ENCODE peak calls at places on chromosomes 16 and 17, in nine cellular contexts. G is body of pancreas, W is adrenal gland, T is A549, E is right lobe of liver, J is lower leg skin, N is heart left ventricle, P is testis, S is stomach. B is an unnamed sample.
A peak's percentile ranks its signal among the peaks of the same experiment; 100 is the strongest.

GRCh38 chr17:45743626-45744326 is 40.3 kb upstream of the CRHR1 start:
- DNase-seq in P (no peak), G (no peak), W (no peak), E (no peak), T (no peak), N (no peak), S (no peak), J (no peak), B (peak; percentile 18)

GRCh38 chr17:40555296-40556190 is 9.7 kb downstream of the CCR7 start:
- DNase-seq in N (no peak), G (no peak), J (peak; percentile 13), S (peak; percentile 17), P (no peak), W (peak; percentile 16), E (no peak), T (no peak), B (no peak)

GRCh38 chr17:6187836-6188235 is 117.7 kb downstream of the WSCD1 start:
- DNase-seq in W (peak; percentile 18), S (no peak), T (no peak), J (no peak), P (no peak), N (no peak), G (no peak), E (no peak), B (no peak)

GRCh38 chr16:56970934-56971767 is 9.4 kb downstream of the CETP start:
- DNase-seq in J (no peak), G (no peak), E (no peak), S (no peak), W (no peak), N (no peak), P (no peak), T (no peak), B (no peak)

GRCh38 chr16:54284319-54284930 is 2.2 kb downstream of the IRX3 start:
- DNase-seq in N (peak; percentile 25), J (no peak), P (no peak), E (peak; percentile 44), W (peak; percentile 15), S (peak; percentile 58), T (no peak), G (no peak), B (peak; percentile 59)

GRCh38 chr16:30063893-30064745 is 1.4 kb upstream of the ALDOA start:
- DNase-seq in E (peak; percentile 84), W (peak; percentile 75), J (peak; percentile 73), S (peak; percentile 79), N (peak; percentile 85), G (peak; percentile 85), P (peak; percentile 81), T (peak; percentile 73), B (peak; percentile 94)

GRCh38 chr17:45792437-45792836 is 8.3 kb downstream of the CRHR1 start:
- DNase-seq in G (no peak), J (no peak), T (no peak), N (no peak), W (no peak), E (no peak), P (no peak), S (no peak), B (no peak)

GRCh38 chr17:51251010-51251409 is 8.8 kb downstream of the MBTD1 start:
- DNase-seq in W (no peak), T (no peak), N (no peak), P (no peak), J (no peak), G (no peak), E (no peak), S (no peak), B (no peak)

GRCh38 chr17:68290268-68290954 is 516 bp downstream of the SLC16A6 start:
- DNase-seq in G (peak; percentile 16), S (peak; percentile 31), E (peak; percentile 51), W (peak; percentile 27), J (no peak), T (no peak), P (peak; percentile 35), N (peak; percentile 41), B (peak; percentile 35)

GRCh38 chr17:37276475-37276874 is 99.3 kb upstream of the C17orf78 start:
- DNase-seq in E (no peak), S (no peak), N (no peak), W (no peak), G (no peak), T (no peak), P (no peak), J (no peak), B (no peak)

GRCh38 chr16:1973461-1974156 is 1.8 kb downstream of the TBL3 start:
- DNase-seq in E (peak; percentile 20), S (no peak), G (no peak), J (no peak), N (no peak), W (no peak), P (no peak), T (no peak), B (no peak)
- H3K4me3 ChIP-seq in E (no peak overlapping the region), S (no peak overlapping the region), G (no peak overlapping the region), J (no peak overlapping the region), N (no peak overlapping the region), W (no peak overlapping the region), P (no peak overlapping the region), T (no peak overlapping the region), B (no peak overlapping the region)

DNA sequence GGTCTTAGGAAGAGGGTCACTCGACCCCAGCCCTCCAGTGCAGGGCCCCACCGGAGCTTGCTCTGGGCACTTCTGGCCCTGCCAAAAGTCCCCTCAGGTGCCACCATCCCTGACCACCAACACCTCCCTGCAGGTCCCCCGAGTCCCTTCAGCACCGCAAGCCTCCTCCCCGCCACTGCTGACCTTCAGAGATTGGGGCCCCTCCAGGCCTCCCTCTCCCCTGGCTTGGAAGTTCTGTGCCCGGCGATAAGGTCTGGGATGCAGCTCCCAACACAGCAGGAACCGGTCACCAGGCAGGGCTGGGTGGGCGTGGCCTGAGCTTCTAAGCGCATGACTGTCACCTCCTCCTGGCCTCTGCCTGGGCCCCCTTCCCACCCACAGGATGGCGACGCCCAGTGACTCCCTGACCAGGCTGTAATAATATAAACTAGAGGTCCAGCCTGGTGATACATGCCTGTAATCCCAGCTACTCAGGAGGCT is 11.2 kb downstream of the PIEZO1 start:
- DNase-seq in N (peak; percentile 75), T (no peak), E (peak; percentile 61), W (no peak), P (no peak), J (no peak), S (peak; percentile 46), G (peak; percentile 36), B (no peak)
- TF ChIP-seq POLR2A in N (no peak), T (no peak), E (no peak), W (no peak), P (no peak), J (no peak), S (no peak), G (no peak), B (no peak)

GRCh38 chr17:5115673-5116651 is at the start of gene USP6:
- DNase-seq in N (no peak), G (no peak), P (peak; percentile 77), J (no peak), T (no peak), W (no peak), S (no peak), E (no peak), B (peak; percentile 69)
- H3K4me3 ChIP-seq in N (no peak within 1 kb of the TSS), G (no peak within 1 kb of the TSS), P (peak within 1 kb of the TSS; percentile 69), J (no peak within 1 kb of the TSS), T (no peak within 1 kb of the TSS), W (no peak within 1 kb of the TSS), S (no peak within 1 kb of the TSS), E (no peak within 1 kb of the TSS), B (no peak within 1 kb of the TSS)

GRCh38 chr17:8818047-8818446 is 18.9 kb upstream of the MFSD6L start:
- DNase-seq in J (no peak), P (no peak), G (no peak), W (no peak), T (no peak), N (no peak), E (no peak), S (no peak), B (no peak)
- TF ChIP-seq POLR2A in J (no peak), P (no peak), G (no peak), W (no peak), T (no peak), N (no peak), E (no peak), S (no peak), B (no peak)

DNA sequence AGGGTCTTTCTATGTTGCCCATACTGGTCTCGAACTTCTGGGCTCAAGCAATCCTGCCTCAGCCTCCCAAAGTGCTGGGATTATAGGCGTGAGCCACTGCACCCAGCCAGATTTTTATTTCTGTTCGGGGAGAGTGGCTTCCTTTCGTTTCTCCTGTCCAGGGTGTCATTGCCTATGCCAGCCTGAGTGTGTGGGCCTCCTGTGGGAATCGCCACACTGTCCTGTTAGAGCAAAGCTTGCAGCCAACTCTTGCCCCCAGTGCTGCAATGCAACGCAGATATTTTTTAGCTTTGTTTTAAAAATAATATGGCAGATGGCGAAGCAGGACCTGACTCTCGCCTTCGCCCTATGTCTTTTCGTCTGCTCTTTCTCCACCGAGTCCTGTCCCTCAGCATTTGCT is 395.0 kb downstream of the SNX29 start:
- DNase-seq in T (no peak), G (no peak), J (no peak), P (no peak), E (no peak), S (no peak), W (no peak), N (no peak), B (no peak)
- H3K4me3 ChIP-seq in T (no peak overlapping the region), G (no peak overlapping the region), J (no peak overlapping the region), P (no peak overlapping the region), E (no peak overlapping the region), S (no peak overlapping the region), W (no peak overlapping the region), N (no peak overlapping the region), B (no peak overlapping the region)

DNA sequence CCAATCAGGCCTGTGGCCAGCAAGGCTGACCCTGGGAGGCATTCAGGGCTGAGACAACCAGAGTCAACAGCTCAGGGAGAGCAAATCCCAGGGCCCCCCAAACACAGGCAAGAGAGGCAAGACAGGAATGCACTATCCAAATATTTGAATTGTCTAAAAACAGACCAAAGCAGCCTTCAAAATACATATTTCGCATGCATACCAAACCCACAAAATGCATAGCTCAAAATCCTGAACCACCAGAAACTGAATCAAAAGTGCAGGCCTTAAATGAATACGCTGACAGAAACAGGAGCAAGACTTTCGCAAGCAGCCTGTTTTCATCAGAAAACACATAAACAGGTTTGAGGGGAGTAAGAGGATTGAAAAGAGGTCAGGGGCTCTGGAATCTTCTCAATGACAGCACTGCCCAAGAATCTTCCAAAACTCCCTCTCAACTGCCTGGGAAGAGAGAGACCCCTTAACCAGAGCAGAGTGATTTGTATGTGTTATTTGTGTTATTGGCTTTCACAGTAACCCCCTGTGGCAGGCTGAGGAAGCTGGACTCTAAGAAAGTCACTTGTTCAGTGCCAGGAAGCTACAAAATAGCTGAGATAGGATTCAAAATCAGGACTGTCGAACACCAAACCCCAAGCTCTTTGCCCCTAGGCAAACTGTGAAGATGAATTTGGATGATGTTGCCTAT is 213.5 kb upstream of the CDH5 start:
- DNase-seq in E (no peak), T (no peak), N (no peak), S (no peak), W (no peak), P (no peak), G (no peak), J (no peak), B (no peak)
- TF ChIP-seq POLR2A in E (no peak), T (no peak), N (no peak), S (no peak), W (no peak), P (no peak), G (no peak), J (no peak), B (no peak)